ENCODE peak calls at places on chromosomes 2 and 18, in five cellular contexts. H, Q, B, Z and C are unnamed samples.

GRCh38 chr2:205929445-205930027 is 156.4 kb downstream of the INO80D start:
- DNase-seq in H (no peak), Q (no peak), B (no peak), Z (no peak), C (no peak)

GRCh38 chr18:77346446-77346845 is 96.8 kb downstream of the GALR1 start:
- DNase-seq in H (no peak), Q (no peak), B (no peak), Z (no peak), C (peak)

GRCh38 chr18:45777393-45777792 is 48.1 kb upstream of the SIGLEC15 start:
- DNase-seq in H (no peak), Q (no peak), B (no peak), Z (no peak), C (peak)

GRCh38 chr2:138307099-138307498 is 194.5 kb upstream of the SPOPL start:
- DNase-seq in H (no peak), Q (no peak), B (no peak), Z (no peak), C (no peak)

GRCh38 chr2:26590960-26591618 is 50.1 kb downstream of the CIB4 start:
- DNase-seq in H (no peak), Q (no peak), B (no peak), Z (no peak), C (no peak)

GRCh38 chr2:86807462-86808275 is 17.0 kb upstream of the CD8A start:
- DNase-seq in H (peak), Q (peak), B (peak), Z (no peak), C (peak)

GRCh38 chr2:222398446-222398885 is 25.9 kb upstream of the SGPP2 start:
- DNase-seq in H (peak), Q (peak), B (peak), Z (no peak), C (peak)

GRCh38 chr2:53331667-53332066 is 435.9 kb upstream of the CHAC2 start:
- DNase-seq in H (no peak), Q (no peak), B (no peak), Z (no peak), C (no peak)